ENCODE peak calls at places on chromosomes 7 and 10, in five cellular contexts. One of them, this sample, is unnamed.

GRCh38 chr7:114889646-114890285 is 32.1 kb upstream of the MDFIC start:
- DNase-seq in left lung: no peak
- DNase-seq in stomach: no peak
- DNase-seq in NT2/D1: peak; percentile 38
- DNase-seq in right atrium auricular region: no peak
- DNase-seq in this sample: no peak

GRCh38 chr10:131722525-131723264 is 178.1 kb upstream of the PPP2R2D start:
- DNase-seq in left lung: no peak
- DNase-seq in stomach: no peak
- DNase-seq in NT2/D1: no peak
- DNase-seq in right atrium auricular region: no peak
- DNase-seq in this sample: no peak

GRCh38 chr10:95741807-95742528 is 14.0 kb upstream of the ENTPD1 start:
- DNase-seq in left lung: no peak
- DNase-seq in stomach: no peak
- DNase-seq in NT2/D1: no peak
- DNase-seq in right atrium auricular region: peak; percentile 72
- DNase-seq in this sample: no peak

GRCh38 chr10:48464871-48465736 is 139.8 kb downstream of the ARHGAP22 start:
- DNase-seq in left lung: peak; percentile 24
- DNase-seq in stomach: peak; percentile 17
- DNase-seq in NT2/D1: no peak
- DNase-seq in right atrium auricular region: no peak
- DNase-seq in this sample: no peak

GRCh38 chr10:17616403-17617030 is 657 bp downstream of the HACD1 start:
- DNase-seq in left lung: peak; percentile 80
- DNase-seq in stomach: peak; percentile 83
- DNase-seq in NT2/D1: no peak
- DNase-seq in right atrium auricular region: peak; percentile 78
- DNase-seq in this sample: peak; percentile 61

GRCh38 chr10:133309111-133309719 is 501 bp downstream of the ZNF511 start:
- DNase-seq in left lung: peak; percentile 94
- DNase-seq in stomach: peak; percentile 98
- DNase-seq in NT2/D1: peak; percentile 74
- DNase-seq in right atrium auricular region: peak; percentile 93
- DNase-seq in this sample: peak; percentile 99

GRCh38 chr7:30648744-30649540 is 33.3 kb downstream of the CRHR2 start:
- DNase-seq in left lung: no peak
- DNase-seq in stomach: no peak
- DNase-seq in NT2/D1: no peak
- DNase-seq in right atrium auricular region: peak; percentile 51
- DNase-seq in this sample: no peak

GRCh38 chr10:75226656-75227055 is 9.1 kb downstream of the COMTD1 start:
- DNase-seq in left lung: no peak
- DNase-seq in stomach: no peak
- DNase-seq in NT2/D1: no peak
- DNase-seq in right atrium auricular region: no peak
- DNase-seq in this sample: no peak

GRCh38 chr10:60235001-60235400 is 154.7 kb downstream of the ANK3 start:
- DNase-seq in left lung: no peak
- DNase-seq in stomach: no peak
- DNase-seq in NT2/D1: no peak
- DNase-seq in right atrium auricular region: no peak
- DNase-seq in this sample: no peak

GRCh38 chr10:83625831-83626360 is 513.4 kb upstream of the GHITM start:
- DNase-seq in left lung: no peak
- DNase-seq in stomach: no peak
- DNase-seq in NT2/D1: no peak
- DNase-seq in right atrium auricular region: no peak
- DNase-seq in this sample: no peak

GRCh38 chr10:97200616-97201015 is 14.9 kb upstream of the SLIT1 start:
- DNase-seq in left lung: no peak
- DNase-seq in stomach: no peak
- DNase-seq in NT2/D1: no peak
- DNase-seq in right atrium auricular region: no peak
- DNase-seq in this sample: no peak

GRCh38 chr7:85023066-85023687 is 163.7 kb downstream of the SEMA3D start:
- DNase-seq in left lung: no peak
- DNase-seq in stomach: no peak
- DNase-seq in NT2/D1: no peak
- DNase-seq in right atrium auricular region: no peak
- DNase-seq in this sample: no peak

GRCh38 chr10:104735469-104735868 is 94.4 kb downstream of the SORCS3 start:
- DNase-seq in left lung: no peak
- DNase-seq in stomach: no peak
- DNase-seq in NT2/D1: no peak
- DNase-seq in right atrium auricular region: no peak
- DNase-seq in this sample: no peak

GRCh38 chr10:72328045-72328828 is 26.5 kb downstream of the DNAJB12 start:
- DNase-seq in left lung: peak; percentile 72
- DNase-seq in stomach: peak; percentile 85
- DNase-seq in NT2/D1: no peak
- DNase-seq in right atrium auricular region: peak; percentile 85
- DNase-seq in this sample: peak; percentile 72

GRCh38 chr10:72842164-72842563 is 51.4 kb upstream of the OIT3 start:
- DNase-seq in left lung: no peak
- DNase-seq in stomach: no peak
- DNase-seq in NT2/D1: no peak
- DNase-seq in right atrium auricular region: no peak
- DNase-seq in this sample: no peak

GRCh38 chr7:133290041-133290440 is 37.2 kb downstream of the EXOC4 start:
- DNase-seq in left lung: no peak
- DNase-seq in stomach: no peak
- DNase-seq in NT2/D1: no peak
- DNase-seq in right atrium auricular region: no peak
- DNase-seq in this sample: no peak

GRCh38 chr10:97659589-97659988 is 19.1 kb downstream of the PI4K2A start:
- DNase-seq in left lung: no peak
- DNase-seq in stomach: no peak
- DNase-seq in NT2/D1: no peak
- DNase-seq in right atrium auricular region: no peak
- DNase-seq in this sample: no peak

GRCh38 chr10:3740157-3740871 is 44.7 kb downstream of the KLF6 start:
- DNase-seq in left lung: no peak
- DNase-seq in stomach: no peak
- DNase-seq in NT2/D1: no peak
- DNase-seq in right atrium auricular region: peak; percentile 50
- DNase-seq in this sample: no peak

GRCh38 chr10:49310460-49310859 is 11.5 kb downstream of the C10orf71 start:
- DNase-seq in left lung: no peak
- DNase-seq in stomach: no peak
- DNase-seq in NT2/D1: no peak
- DNase-seq in right atrium auricular region: no peak
- DNase-seq in this sample: no peak

GRCh38 chr10:132645630-132646442 is 108.2 kb downstream of the INPP5A start:
- DNase-seq in left lung: no peak
- DNase-seq in stomach: no peak
- DNase-seq in NT2/D1: no peak
- DNase-seq in right atrium auricular region: no peak
- DNase-seq in this sample: no peak

GRCh38 chr7:11328309-11328708 is 354.6 kb downstream of the PHF14 start:
- DNase-seq in left lung: no peak
- DNase-seq in stomach: no peak
- DNase-seq in NT2/D1: no peak
- DNase-seq in right atrium auricular region: no peak
- DNase-seq in this sample: no peak

GRCh38 chr7:42730621-42731020 is 181.2 kb downstream of the C7orf25 start:
- DNase-seq in left lung: no peak
- DNase-seq in stomach: no peak
- DNase-seq in NT2/D1: no peak
- DNase-seq in right atrium auricular region: no peak
- DNase-seq in this sample: no peak

GRCh38 chr7:22338875-22339274 is 18.1 kb downstream of the RAPGEF5 start:
- DNase-seq in left lung: no peak
- DNase-seq in stomach: no peak
- DNase-seq in NT2/D1: no peak
- DNase-seq in right atrium auricular region: no peak
- DNase-seq in this sample: no peak

GRCh38 chr7:24401628-24402593 is 117.9 kb downstream of the NPY start:
- DNase-seq in left lung: no peak
- DNase-seq in stomach: no peak
- DNase-seq in NT2/D1: no peak
- DNase-seq in right atrium auricular region: no peak
- DNase-seq in this sample: no peak

GRCh38 chr7:115010436-115010810 is 88.5 kb downstream of the MDFIC start:
- DNase-seq in left lung: no peak
- DNase-seq in stomach: no peak
- DNase-seq in NT2/D1: no peak
- DNase-seq in right atrium auricular region: no peak
- DNase-seq in this sample: no peak

GRCh38 chr10:110414563-110415309 is 83.0 kb upstream of the DUSP5 start:
- DNase-seq in left lung: peak; percentile 53
- DNase-seq in stomach: peak; percentile 70
- DNase-seq in NT2/D1: no peak
- DNase-seq in right atrium auricular region: no peak
- DNase-seq in this sample: no peak

GRCh38 chr7:47538846-47539311 is 43.0 kb downstream of the TNS3 start:
- DNase-seq in left lung: no peak
- DNase-seq in stomach: peak; percentile 40
- DNase-seq in NT2/D1: no peak
- DNase-seq in right atrium auricular region: no peak
- DNase-seq in this sample: no peak

GRCh38 chr7:38242814-38243213 is 30.6 kb downstream of the TARP start:
- DNase-seq in left lung: no peak
- DNase-seq in stomach: no peak
- DNase-seq in NT2/D1: no peak
- DNase-seq in right atrium auricular region: no peak
- DNase-seq in this sample: no peak

GRCh38 chr7:29325508-29325907 is 130.9 kb downstream of the CHN2 start:
- DNase-seq in left lung: no peak
- DNase-seq in stomach: no peak
- DNase-seq in NT2/D1: no peak
- DNase-seq in right atrium auricular region: no peak
- DNase-seq in this sample: no peak

GRCh38 chr10:48463318-48464003 is 141.4 kb downstream of the ARHGAP22 start:
- DNase-seq in left lung: peak; percentile 58
- DNase-seq in stomach: peak; percentile 19
- DNase-seq in NT2/D1: no peak
- DNase-seq in right atrium auricular region: peak; percentile 55
- DNase-seq in this sample: no peak

GRCh38 chr10:112820320-112820719 is 129.7 kb upstream of the TCF7L2 start:
- DNase-seq in left lung: no peak
- DNase-seq in stomach: no peak
- DNase-seq in NT2/D1: no peak
- DNase-seq in right atrium auricular region: no peak
- DNase-seq in this sample: no peak

GRCh38 chr10:91566142-91566541 is 66.7 kb downstream of the PPP1R3C start:
- DNase-seq in left lung: no peak
- DNase-seq in stomach: no peak
- DNase-seq in NT2/D1: no peak
- DNase-seq in right atrium auricular region: no peak
- DNase-seq in this sample: no peak
- H3K4me1 ChIP-seq in left lung: no peaks in the 10 kb centered on the region
- H3K4me1 ChIP-seq in stomach: no peaks in the 10 kb centered on the region
- H3K4me1 ChIP-seq in NT2/D1: no peaks in the 10 kb centered on the region
- H3K4me1 ChIP-seq in right atrium auricular region: peaks cover 23% of the 10 kb centered on the region
- H3K4me1 ChIP-seq in this sample: no peaks in the 10 kb centered on the region

GRCh38 chr7:102866480-102866879 is 46.3 kb upstream of the LRRC17 start:
- DNase-seq in left lung: no peak
- DNase-seq in stomach: no peak
- DNase-seq in NT2/D1: no peak
- DNase-seq in right atrium auricular region: no peak
- DNase-seq in this sample: no peak
- H3K4me3 ChIP-seq in left lung: no peak overlapping the region
- H3K4me3 ChIP-seq in stomach: no peak overlapping the region
- H3K4me3 ChIP-seq in NT2/D1: no peak overlapping the region
- H3K4me3 ChIP-seq in right atrium auricular region: no peak overlapping the region
- H3K4me3 ChIP-seq in this sample: no peak overlapping the region

GRCh38 chr10:14667270-14667669 is 107.4 kb downstream of the FAM107B start:
- DNase-seq in left lung: no peak
- DNase-seq in stomach: no peak
- DNase-seq in NT2/D1: no peak
- DNase-seq in right atrium auricular region: no peak
- DNase-seq in this sample: no peak

GRCh38 chr10:14669576-14669975 is 105.1 kb downstream of the FAM107B start:
- DNase-seq in left lung: no peak
- DNase-seq in stomach: no peak
- DNase-seq in NT2/D1: no peak
- DNase-seq in right atrium auricular region: no peak
- DNase-seq in this sample: no peak

GRCh38 chr10:14665304-14665703 is 109.4 kb downstream of the FAM107B start:
- DNase-seq in left lung: no peak
- DNase-seq in stomach: no peak
- DNase-seq in NT2/D1: no peak
- DNase-seq in right atrium auricular region: no peak
- DNase-seq in this sample: no peak

GRCh38 chr10:14665865-14666857 is 108.5 kb downstream of the FAM107B start:
- DNase-seq in left lung: no peak
- DNase-seq in stomach: no peak
- DNase-seq in NT2/D1: no peak
- DNase-seq in right atrium auricular region: no peak
- DNase-seq in this sample: no peak

DNA sequence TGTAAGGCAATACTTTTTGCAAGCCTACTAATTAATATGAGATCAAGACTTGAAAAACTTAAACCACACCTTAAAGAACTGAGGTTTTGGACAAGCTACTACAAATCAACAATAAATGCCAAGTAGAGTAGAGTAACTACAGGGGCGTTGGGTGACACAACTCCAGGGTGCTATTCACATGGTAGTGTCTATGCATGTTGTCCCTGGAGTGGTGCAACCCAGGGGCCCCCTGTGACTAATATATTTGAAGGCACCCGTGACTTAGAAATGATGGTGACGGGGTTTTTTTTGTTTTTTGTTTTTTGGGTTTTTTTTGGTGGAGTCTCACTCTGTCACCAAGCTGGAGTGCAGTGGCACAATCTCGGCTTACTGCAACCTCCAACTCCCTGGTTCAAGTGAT is 106.9 kb downstream of the FAM107B start:
- DNase-seq in left lung: no peak
- DNase-seq in stomach: no peak
- DNase-seq in NT2/D1: no peak
- DNase-seq in right atrium auricular region: no peak
- DNase-seq in this sample: no peak
- H3K4me1 ChIP-seq in left lung: peaks cover 5% of the 10 kb centered on the region
- H3K4me1 ChIP-seq in stomach: no peaks in the 10 kb centered on the region
- H3K4me1 ChIP-seq in NT2/D1: no peaks in the 10 kb centered on the region
- H3K4me1 ChIP-seq in right atrium auricular region: no peaks in the 10 kb centered on the region
- H3K4me1 ChIP-seq in this sample: peaks cover 4% of the 10 kb centered on the region

GRCh38 chr10:92849234-92849525 is 860 bp downstream of the EXOC6 start:
- DNase-seq in left lung: no peak
- DNase-seq in stomach: no peak
- DNase-seq in NT2/D1: no peak
- DNase-seq in right atrium auricular region: no peak
- DNase-seq in this sample: no peak
- H3K4me3 ChIP-seq in left lung: peak overlapping the region; percentile 97
- H3K4me3 ChIP-seq in stomach: peak overlapping the region; percentile 97
- H3K4me3 ChIP-seq in NT2/D1: peak overlapping the region; percentile 57
- H3K4me3 ChIP-seq in right atrium auricular region: peak overlapping the region; percentile 99
- H3K4me3 ChIP-seq in this sample: peak overlapping the region; percentile 99

DNA sequence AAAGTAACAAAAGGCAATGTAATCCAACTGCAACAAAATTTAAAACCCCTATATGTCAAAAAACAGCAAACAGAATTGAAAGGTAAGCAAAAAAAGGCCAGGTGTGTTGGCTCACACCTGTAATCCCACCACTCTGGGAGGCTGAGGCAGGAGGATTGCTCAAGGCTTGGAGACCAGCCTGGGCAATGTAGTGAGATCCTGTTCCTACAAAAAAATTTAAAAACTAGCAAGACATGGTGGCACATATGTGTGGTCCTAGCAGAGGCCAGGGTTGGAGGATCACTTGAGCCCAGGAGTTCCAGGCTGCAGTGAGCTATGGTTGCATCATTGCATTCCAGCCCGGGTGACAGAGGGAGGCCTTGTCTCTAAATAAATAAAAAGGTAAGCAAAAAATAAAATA is 212.1 kb upstream of the KLF14 start:
- DNase-seq in left lung: no peak
- DNase-seq in stomach: no peak
- DNase-seq in NT2/D1: no peak
- DNase-seq in right atrium auricular region: no peak
- DNase-seq in this sample: no peak
- H3K4me1 ChIP-seq in left lung: peaks cover 77% of the 10 kb centered on the region
- H3K4me1 ChIP-seq in stomach: peaks cover 22% of the 10 kb centered on the region
- H3K4me1 ChIP-seq in NT2/D1: no peaks in the 10 kb centered on the region
- H3K4me1 ChIP-seq in right atrium auricular region: peaks cover 46% of the 10 kb centered on the region
- H3K4me1 ChIP-seq in this sample: peaks cover 27% of the 10 kb centered on the region

This sample was measured in pancreas.